ENCODE peak calls at places on chromosomes 2 and 18, in five cellular contexts. J is A549; O is EL; G is endothelial cell; A is activated naive CD8-positive, alpha-beta T cell treated with anti-CD3 and anti-CD28 coated beads, Interleukin-2, amount 50 U/mL, for 24 hours. B is an unnamed sample.

GRCh38 chr18:63162271-63163014 is 157.1 kb downstream of the BCL2 start:
- DNase-seq in J (no peak), O (peak), G (no peak), A (peak), B (no peak)

GRCh38 chr2:107428781-107429180 is 397.9 kb upstream of the RGPD4 start:
- DNase-seq in J (no peak), O (peak), G (no peak), A (no peak), B (no peak)

GRCh38 chr2:19119326-19120001 is 239.0 kb downstream of the OSR1 start:
- DNase-seq in J (no peak), O (no peak), G (no peak), A (no peak), B (no peak)

GRCh38 chr2:239387811-239388210 is 13.0 kb downstream of the HDAC4 start:
- DNase-seq in J (no peak), O (no peak), G (no peak), A (no peak), B (no peak)

GRCh38 chr2:184685999-184686841 is 87.9 kb downstream of the ZNF804A start:
- DNase-seq in J (no peak), O (no peak), G (no peak), A (no peak), B (no peak)

GRCh38 chr18:14997367-14997766 is 249.4 kb downstream of the ANKRD30B start:
- DNase-seq in J (no peak), O (no peak), G (no peak), A (no peak), B (no peak)

GRCh38 chr2:116922414-116922813 is 892.1 kb upstream of the DDX18 start:
- DNase-seq in J (no peak), O (no peak), G (no peak), A (no peak), B (no peak)

GRCh38 chr2:217816396-217816869 is 186.4 kb downstream of the TNS1 start:
- DNase-seq in J (no peak), O (no peak), G (peak), A (no peak), B (no peak)

GRCh38 chr2:12728221-12728777 is 11.6 kb downstream of the TRIB2 start:
- DNase-seq in J (no peak), O (no peak), G (no peak), A (peak), B (no peak)

GRCh38 chr2:29723255-29724001 is 198.0 kb downstream of the ALK start:
- DNase-seq in J (peak), O (no peak), G (no peak), A (no peak), B (no peak)

GRCh38 chr2:239394346-239394945 is 6.4 kb downstream of the HDAC4 start:
- DNase-seq in J (no peak), O (no peak), G (no peak), A (no peak), B (no peak)

GRCh38 chr2:129881786-129882396 is 97.6 kb upstream of the RAB6C start:
- DNase-seq in J (no peak), O (no peak), G (no peak), A (no peak), B (no peak)

GRCh38 chr2:190867182-190867581 is 13.4 kb upstream of the GLS start:
- DNase-seq in J (no peak), O (peak), G (no peak), A (no peak), B (no peak)

GRCh38 chr18:49926076-49926745 is 112.9 kb upstream of the ACAA2 start:
- DNase-seq in J (no peak), O (no peak), G (no peak), A (no peak), B (no peak)

GRCh38 chr2:9647884-9648283 is 17.1 kb upstream of the YWHAQ start:
- DNase-seq in J (no peak), O (no peak), G (no peak), A (no peak), B (no peak)

GRCh38 chr18:58780045-58780444 is 84.6 kb upstream of the ZNF532 start:
- DNase-seq in J (no peak), O (no peak), G (no peak), A (no peak), B (no peak)

GRCh38 chr2:71664161-71664560 is 210.8 kb downstream of the DYSF start:
- DNase-seq in J (no peak), O (no peak), G (no peak), A (no peak), B (no peak)

GRCh38 chr2:8544786-8545631 is 136.8 kb upstream of the ID2 start:
- DNase-seq in J (peak), O (peak), G (no peak), A (peak), B (no peak)

GRCh38 chr2:86764661-86765307 is 25.9 kb downstream of the CD8A start:
- DNase-seq in J (peak), O (peak), G (peak), A (no peak), B (peak)

GRCh38 chr2:75098856-75099255 is 100.5 kb downstream of the TACR1 start:
- DNase-seq in J (peak), O (peak), G (peak), A (no peak), B (no peak)

GRCh38 chr2:213125646-213126347 is 25.6 kb downstream of the IKZF2 start:
- DNase-seq in J (no peak), O (peak), G (no peak), A (no peak), B (no peak)

GRCh38 chr2:24831216-24831615 is 38.0 kb downstream of the CENPO start:
- DNase-seq in J (no peak), O (no peak), G (no peak), A (no peak), B (no peak)

GRCh38 chr2:220076734-220077133 is 449.3 kb downstream of the SLC4A3 start:
- DNase-seq in J (no peak), O (peak), G (no peak), A (no peak), B (no peak)

GRCh38 chr2:168171069-168171762 is 76.2 kb downstream of the STK39 start:
- DNase-seq in J (no peak), O (no peak), G (no peak), A (no peak), B (no peak)

GRCh38 chr2:219499058-219499307 is 292 bp downstream of the GMPPA start:
- DNase-seq in J (no peak), O (no peak), G (no peak), A (no peak), B (no peak)

GRCh38 chr2:216636570-216637450 is 3.6 kb downstream of the IGFBP2 start:
- DNase-seq in J (peak), O (peak), G (peak), A (no peak), B (peak)

GRCh38 chr2:111897924-111898702 is at the start of gene MERTK:
- DNase-seq in J (peak), O (peak), G (peak), A (peak), B (peak)

GRCh38 chr2:8049111-8049720 is 632.6 kb upstream of the ID2 start:
- DNase-seq in J (no peak), O (no peak), G (no peak), A (no peak), B (no peak)

GRCh38 chr18:37219257-37219656 is 346.3 kb downstream of the CELF4 start:
- DNase-seq in J (no peak), O (no peak), G (no peak), A (no peak), B (no peak)

GRCh38 chr2:197266477-197266876 is 44.1 kb downstream of the ANKRD44 start:
- DNase-seq in J (no peak), O (no peak), G (no peak), A (no peak), B (no peak)

GRCh38 chr2:108115868-108116267 is 123.9 kb upstream of the SULT1C3 start:
- DNase-seq in J (no peak), O (no peak), G (no peak), A (no peak), B (no peak)

GRCh38 chr2:130808482-130809268 is 28.0 kb upstream of the ARHGEF4 start:
- DNase-seq in J (no peak), O (no peak), G (no peak), A (no peak), B (no peak)

GRCh38 chr18:71995895-71996443 is 548.2 kb downstream of the CBLN2 start:
- DNase-seq in J (no peak), O (no peak), G (no peak), A (no peak), B (no peak)

GRCh38 chr2:238578256-238578655 is 151.5 kb downstream of the ASB1 start:
- DNase-seq in J (no peak), O (no peak), G (no peak), A (no peak), B (no peak)

GRCh38 chr2:180334514-180334913 is 327.4 kb upstream of the CWC22 start:
- DNase-seq in J (no peak), O (no peak), G (no peak), A (no peak), B (no peak)